ENCODE peak calls at places on chromosomes 5 and 9, in nine cellular contexts. H is RWPE2, D is heart left ventricle, M is adrenal gland, Q is ascending aorta, O is cardiac fibroblast, Y is neuronal stem cell, T is fibroblast of pulmonary artery, J is cardiac muscle cell. B is an unnamed sample.

GRCh38 chr5:132410451-132411381 is 41.2 kb downstream of the SLC22A5 start:
- DNase-seq in H (peak), D (peak), M (peak), Q (peak), O (peak), Y (peak), T (peak), J (peak), B (peak)

GRCh38 chr5:141692919-141693848 is 11.2 kb upstream of the ARAP3 start:
- DNase-seq in H (no peak), D (no peak), M (no peak), Q (no peak), O (peak), Y (no peak), T (peak), J (peak), B (peak)

GRCh38 chr9:106753155-106753671 is 109.8 kb upstream of the ZNF462 start:
- DNase-seq in H (no peak), D (no peak), M (no peak), Q (no peak), O (no peak), Y (no peak), T (no peak), J (no peak), B (peak)

GRCh38 chr9:105116047-105116868 is 128.2 kb upstream of the SLC44A1 start:
- DNase-seq in H (no peak), D (no peak), M (no peak), Q (no peak), O (no peak), Y (peak), T (no peak), J (no peak), B (no peak)

GRCh38 chr5:56917534-56917933 is 8.1 kb downstream of the SETD9 start:
- DNase-seq in H (no peak), D (peak), M (no peak), Q (no peak), O (no peak), Y (no peak), T (no peak), J (no peak), B (no peak)

GRCh38 chr9:20649381-20649780 is 27.1 kb upstream of the MLLT3 start:
- DNase-seq in H (no peak), D (no peak), M (no peak), Q (no peak), O (peak), Y (no peak), T (peak), J (peak), B (no peak)

GRCh38 chr9:33151007-33151557 is 16.1 kb downstream of the B4GALT1 start:
- DNase-seq in H (peak), D (peak), M (peak), Q (peak), O (peak), Y (no peak), T (peak), J (peak), B (no peak)

GRCh38 chr9:137757613-137758029 is 120.0 kb upstream of the CACNA1B start:
- DNase-seq in H (no peak), D (no peak), M (no peak), Q (no peak), O (peak), Y (no peak), T (peak), J (peak), B (no peak)

GRCh38 chr9:117081641-117082317 is 333.1 kb downstream of the ASTN2 start:
- DNase-seq in H (no peak), D (no peak), M (no peak), Q (no peak), O (no peak), Y (no peak), T (no peak), J (no peak), B (no peak)

GRCh38 chr9:37617837-37618236 is 25.4 kb upstream of the TOMM5 start:
- DNase-seq in H (no peak), D (no peak), M (no peak), Q (no peak), O (peak), Y (peak), T (peak), J (peak), B (no peak)

GRCh38 chr5:56123531-56124243 is 109.4 kb downstream of the ANKRD55 start:
- DNase-seq in H (peak), D (peak), M (peak), Q (peak), O (peak), Y (peak), T (peak), J (peak), B (peak)

GRCh38 chr5:1662559-1663043 is 137.0 kb downstream of the MRPL36 start:
- DNase-seq in H (no peak), D (no peak), M (no peak), Q (no peak), O (no peak), Y (no peak), T (no peak), J (no peak), B (no peak)

DNA sequence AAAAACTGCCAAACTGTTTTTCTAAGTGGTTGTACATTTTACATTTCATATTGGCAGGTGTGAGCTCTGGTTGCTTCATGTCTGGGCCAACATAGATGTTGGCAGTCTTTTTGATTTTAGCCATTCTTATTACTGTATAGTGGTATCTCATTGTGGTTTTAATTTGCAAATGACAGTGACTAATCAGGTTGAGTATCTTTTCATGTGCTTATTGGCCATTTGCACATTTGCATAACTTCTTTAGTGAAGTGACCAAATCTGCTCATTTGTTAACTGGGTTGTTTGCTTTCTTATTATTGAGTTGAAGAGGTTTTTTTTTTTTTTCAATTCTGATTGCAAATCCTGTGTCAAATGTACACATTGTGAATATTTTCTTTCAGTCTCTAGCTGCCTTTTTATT is 36.9 kb upstream of the MSX2 start:
- DNase-seq in H (no peak), D (no peak), M (no peak), Q (no peak), O (no peak), Y (no peak), T (no peak), J (no peak), B (no peak)
- H3K4me3 ChIP-seq in H (no peak), D (no peak), M (no peak), Q (no peak), O (no peak), Y (no peak), T (no peak), J (no peak), B (no peak)

GRCh38 chr9:88339322-88339721 is 48.9 kb upstream of the SPIN1 start:
- DNase-seq in H (no peak), D (no peak), M (no peak), Q (no peak), O (no peak), Y (no peak), T (no peak), J (no peak), B (no peak)
- H3K4me3 ChIP-seq in H (no peak), D (no peak), M (no peak), Q (no peak), O (no peak), Y (no peak), T (no peak), J (no peak), B (no peak)

GRCh38 chr5:150989695-150990094 is 30.7 kb upstream of the GPX3 start:
- DNase-seq in H (no peak), D (no peak), M (no peak), Q (no peak), O (peak), Y (no peak), T (peak), J (peak), B (no peak)
- H3K4me3 ChIP-seq in H (no peak), D (no peak), M (no peak), Q (no peak), O (no peak), Y (no peak), T (no peak), J (no peak), B (no peak)

GRCh38 chr5:38848637-38849036 is 2.8 kb downstream of the OSMR start:
- DNase-seq in H (no peak), D (no peak), M (no peak), Q (no peak), O (no peak), Y (no peak), T (no peak), J (no peak), B (no peak)

GRCh38 chr5:38847549-38848341 is 1.9 kb downstream of the OSMR start:
- DNase-seq in H (no peak), D (no peak), M (no peak), Q (no peak), O (no peak), Y (no peak), T (no peak), J (no peak), B (no peak)

GRCh38 chr5:38845555-38846378 is at the start of gene OSMR:
- DNase-seq in H (peak), D (peak), M (peak), Q (peak), O (peak), Y (peak), T (peak), J (peak), B (peak)

GRCh38 chr5:38843665-38844064 is 2.1 kb upstream of the OSMR start:
- DNase-seq in H (no peak), D (no peak), M (no peak), Q (no peak), O (no peak), Y (no peak), T (no peak), J (no peak), B (no peak)

GRCh38 chr5:38846379-38846967 is 661 bp downstream of the OSMR start:
- DNase-seq in H (no peak), D (no peak), M (peak), Q (no peak), O (no peak), Y (no peak), T (no peak), J (no peak), B (no peak)
- H3K4me3 ChIP-seq in H (peak), D (peak), M (peak), Q (peak), O (peak), Y (peak), T (peak), J (peak), B (peak)

GRCh38 chr9:89464991-89465390 is 32.9 kb downstream of the SEMA4D start:
- DNase-seq in H (no peak), D (no peak), M (no peak), Q (no peak), O (no peak), Y (no peak), T (no peak), J (no peak), B (no peak)

GRCh38 chr9:89468271-89468960 is 29.5 kb downstream of the SEMA4D start:
- DNase-seq in H (no peak), D (no peak), M (no peak), Q (no peak), O (no peak), Y (no peak), T (no peak), J (no peak), B (no peak)

GRCh38 chr9:89467278-89467625 is 30.7 kb downstream of the SEMA4D start:
- DNase-seq in H (no peak), D (no peak), M (no peak), Q (no peak), O (no peak), Y (no peak), T (no peak), J (no peak), B (no peak)

GRCh38 chr9:89465726-89466308 is 32.1 kb downstream of the SEMA4D start:
- DNase-seq in H (no peak), D (no peak), M (no peak), Q (no peak), O (no peak), Y (no peak), T (no peak), J (no peak), B (no peak)

DNA sequence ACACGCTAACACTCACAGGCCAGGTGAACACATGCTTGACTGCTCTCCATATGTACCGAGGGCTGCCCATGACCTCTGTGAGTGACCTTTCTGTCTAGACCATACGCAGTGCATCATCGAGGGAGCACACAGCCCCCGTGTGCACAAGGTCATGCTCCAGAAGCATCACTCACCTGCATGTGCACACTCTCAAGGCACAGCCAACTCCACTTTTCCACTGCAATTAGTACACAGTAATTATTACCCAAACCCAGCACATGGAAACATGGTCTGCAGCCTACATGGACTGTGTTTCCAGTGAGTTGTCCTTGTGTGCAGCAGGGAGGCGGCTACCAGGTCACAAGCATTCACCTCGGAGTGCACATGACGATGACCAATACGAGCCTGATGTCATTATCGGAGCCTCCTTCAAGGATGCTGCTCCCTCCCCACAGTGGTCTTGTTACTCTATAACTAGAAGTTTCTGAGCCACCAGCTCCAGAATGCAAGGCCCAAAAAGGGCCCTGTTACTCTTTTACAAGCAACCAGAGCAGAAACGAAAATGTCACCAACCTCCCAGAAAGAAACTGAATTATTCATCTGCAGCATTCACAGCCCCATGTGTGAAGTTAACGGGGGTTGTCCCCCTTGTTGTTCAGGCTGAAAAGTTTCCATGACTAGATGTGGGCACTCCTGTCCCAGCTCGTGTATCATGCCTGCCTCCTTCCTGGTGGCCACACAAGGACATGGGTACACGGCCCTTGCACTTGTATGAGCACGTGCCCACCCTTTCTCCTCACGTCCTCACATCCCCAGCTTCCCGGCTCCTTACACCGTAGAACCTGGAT is 31.2 kb downstream of the SEMA4D start:
- DNase-seq in H (no peak), D (no peak), M (no peak), Q (no peak), O (no peak), Y (no peak), T (no peak), J (no peak), B (no peak)
- H3K4me3 ChIP-seq in H (no peak), D (no peak), M (no peak), Q (no peak), O (no peak), Y (no peak), T (no peak), J (no peak), B (no peak)

GRCh38 chr9:134936021-134936761 is 18.5 kb upstream of the FCN1 start:
- DNase-seq in H (peak), D (no peak), M (no peak), Q (no peak), O (no peak), Y (no peak), T (no peak), J (no peak), B (no peak)
- H3K4me3 ChIP-seq in H (no peak), D (no peak), M (no peak), Q (no peak), O (no peak), Y (peak), T (no peak), J (no peak), B (no peak)

GRCh38 chr5:134223406-134224251 is 2.2 kb downstream of the PPP2CA start:
- DNase-seq in H (no peak), D (no peak), M (no peak), Q (no peak), O (peak), Y (no peak), T (peak), J (no peak), B (no peak)
- H3K4me3 ChIP-seq in H (peak), D (no peak), M (peak), Q (peak), O (peak), Y (no peak), T (peak), J (peak), B (no peak)

DNA sequence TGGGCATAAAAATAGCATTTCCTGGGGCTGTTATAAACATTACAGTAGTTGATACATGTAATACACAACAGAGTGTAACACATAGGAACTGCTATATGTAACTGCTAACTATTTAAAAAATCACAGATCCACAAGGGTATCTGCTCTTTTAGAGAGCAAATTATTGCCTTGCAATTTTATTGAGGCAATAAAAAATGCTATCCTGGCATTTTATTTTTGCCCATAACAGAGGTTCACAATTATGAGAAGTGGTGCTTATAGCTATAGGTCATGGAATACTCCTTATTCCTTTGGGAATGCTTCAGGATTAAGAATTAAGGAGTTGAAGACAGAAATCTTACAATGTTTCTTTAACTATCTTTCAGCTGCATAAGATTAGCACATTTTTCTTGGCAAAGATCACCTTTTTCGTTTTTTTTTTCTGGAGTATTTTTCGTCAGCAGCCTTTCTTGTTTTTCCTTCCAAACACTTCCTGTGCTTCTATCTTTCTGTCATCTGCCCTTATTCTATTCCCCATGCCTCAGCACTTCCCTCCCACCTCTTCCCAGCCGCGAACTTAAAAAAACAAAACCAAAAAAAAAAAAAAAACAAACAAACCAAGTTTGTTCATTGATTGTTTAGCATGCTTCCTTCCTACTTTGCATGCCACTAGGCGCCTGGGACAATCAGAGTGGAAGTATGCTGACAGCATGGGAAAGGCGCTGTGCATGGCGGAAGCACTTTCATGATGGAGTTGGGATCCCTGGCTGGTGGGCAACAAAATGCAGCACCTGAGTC is 264.2 kb downstream of the MAST4 start:
- DNase-seq in H (no peak), D (no peak), M (no peak), Q (no peak), O (peak), Y (no peak), T (peak), J (peak), B (no peak)
- H3K4me3 ChIP-seq in H (no peak), D (no peak), M (no peak), Q (no peak), O (no peak), Y (no peak), T (peak), J (no peak), B (no peak)

GRCh38 chr5:179794575-179794974 is 789 bp downstream of the LTC4S start:
- DNase-seq in H (no peak), D (no peak), M (no peak), Q (no peak), O (no peak), Y (no peak), T (no peak), J (no peak), B (no peak)

GRCh38 chr5:179793470-179794139 is at the start of gene LTC4S:
- DNase-seq in H (peak), D (peak), M (peak), Q (peak), O (peak), Y (no peak), T (peak), J (peak), B (peak)

GRCh38 chr5:179795049-179795862 is 1.5 kb downstream of the LTC4S start:
- DNase-seq in H (peak), D (no peak), M (peak), Q (no peak), O (peak), Y (no peak), T (no peak), J (no peak), B (no peak)

GRCh38 chr5:179792612-179793469 is 945 bp upstream of the LTC4S start:
- DNase-seq in H (no peak), D (peak), M (peak), Q (no peak), O (no peak), Y (no peak), T (no peak), J (no peak), B (peak)

GRCh38 chr5:179794171-179794570 is 385 bp downstream of the LTC4S start:
- DNase-seq in H (no peak), D (no peak), M (no peak), Q (no peak), O (no peak), Y (no peak), T (no peak), J (no peak), B (no peak)
- H3K4me3 ChIP-seq in H (no peak), D (no peak), M (no peak), Q (peak), O (peak), Y (no peak), T (peak), J (no peak), B (no peak)

B was measured in mucosa of descending colon.